ENCODE peak calls at places on chromosomes 3 and 15, in four cellular contexts. E is thyroid gland, A is heart left ventricle, U is HCT116. M is an unnamed sample.

GRCh38 chr15:29822100-29822684 is at the start of gene TJP1:
- DNase-seq in A (peak; percentile 86), E (peak; percentile 84), U (no peak), M (peak; percentile 84)

GRCh38 chr3:16305121-16305541 is 40.1 kb downstream of the OXNAD1 start:
- DNase-seq in U (no peak), E (no peak), A (no peak), M (no peak)

GRCh38 chr3:66428733-66429132 is 72.1 kb downstream of the LRIG1 start:
- DNase-seq in U (no peak), A (peak; percentile 82), E (peak; percentile 90), M (peak; percentile 56)

GRCh38 chr15:41160639-41161315 is 44.7 kb upstream of the INO80 start:
- DNase-seq in E (no peak), A (no peak), U (no peak), M (no peak)

GRCh38 chr15:57552678-57553334 is 38.9 kb upstream of the MYZAP start:
- DNase-seq in A (no peak), U (no peak), E (no peak), M (no peak)

GRCh38 chr3:104909721-104910120 is 457.0 kb upstream of the ALCAM start:
- DNase-seq in E (no peak), U (no peak), A (no peak), M (no peak)

GRCh38 chr3:181892848-181893247 is 181.1 kb downstream of the SOX2 start:
- DNase-seq in A (no peak), U (no peak), E (no peak), M (no peak)

GRCh38 chr3:53377794-53378193 is 30.5 kb upstream of the DCP1A start:
- DNase-seq in E (no peak), U (no peak), A (no peak), M (no peak)

GRCh38 chr3:32816439-32817194 is 1.2 kb upstream of the TRIM71 start:
- DNase-seq in A (no peak), U (no peak), E (peak; percentile 5), M (no peak)

GRCh38 chr3:151423091-151423490 is 37.8 kb downstream of the IGSF10 start:
- DNase-seq in A (no peak), U (no peak), E (no peak), M (no peak)

GRCh38 chr3:141227752-141228151 is 3.9 kb upstream of the PXYLP1 start:
- DNase-seq in U (no peak), A (no peak), E (no peak), M (no peak)

GRCh38 chr15:65042776-65043322 is 2.3 kb upstream of the SLC51B start:
- DNase-seq in A (no peak), E (no peak), U (no peak), M (no peak)

GRCh38 chr3:151625057-151625456 is 108.7 kb upstream of the AADACL2 start:
- DNase-seq in A (no peak), U (no peak), E (no peak), M (no peak)

GRCh38 chr15:85125056-85125661 is 143.5 kb downstream of the PDE8A start:
- DNase-seq in A (no peak), E (no peak), U (peak; percentile 18), M (no peak)

GRCh38 chr3:136277115-136277514 is 27.0 kb downstream of the PCCB start:
- DNase-seq in A (no peak), E (no peak), U (no peak), M (no peak)

GRCh38 chr3:72310028-72310987 is 525.4 kb upstream of the PROK2 start:
- DNase-seq in A (peak; percentile 52), U (no peak), E (peak; percentile 31), M (peak; percentile 26)

GRCh38 chr3:185786956-185787877 is 37.6 kb downstream of the IGF2BP2 start:
- DNase-seq in A (no peak), U (no peak), E (peak; percentile 38), M (no peak)

GRCh38 chr3:185792955-185793354 is 31.9 kb downstream of the IGF2BP2 start:
- DNase-seq in A (no peak), E (no peak), U (no peak), M (no peak)

GRCh38 chr3:185788292-185788691 is 36.5 kb downstream of the IGF2BP2 start:
- DNase-seq in E (peak; percentile 28), U (no peak), A (no peak), M (no peak)

GRCh38 chr3:185789134-185789533 is 35.7 kb downstream of the IGF2BP2 start:
- DNase-seq in A (no peak), E (no peak), U (no peak), M (no peak)

DNA sequence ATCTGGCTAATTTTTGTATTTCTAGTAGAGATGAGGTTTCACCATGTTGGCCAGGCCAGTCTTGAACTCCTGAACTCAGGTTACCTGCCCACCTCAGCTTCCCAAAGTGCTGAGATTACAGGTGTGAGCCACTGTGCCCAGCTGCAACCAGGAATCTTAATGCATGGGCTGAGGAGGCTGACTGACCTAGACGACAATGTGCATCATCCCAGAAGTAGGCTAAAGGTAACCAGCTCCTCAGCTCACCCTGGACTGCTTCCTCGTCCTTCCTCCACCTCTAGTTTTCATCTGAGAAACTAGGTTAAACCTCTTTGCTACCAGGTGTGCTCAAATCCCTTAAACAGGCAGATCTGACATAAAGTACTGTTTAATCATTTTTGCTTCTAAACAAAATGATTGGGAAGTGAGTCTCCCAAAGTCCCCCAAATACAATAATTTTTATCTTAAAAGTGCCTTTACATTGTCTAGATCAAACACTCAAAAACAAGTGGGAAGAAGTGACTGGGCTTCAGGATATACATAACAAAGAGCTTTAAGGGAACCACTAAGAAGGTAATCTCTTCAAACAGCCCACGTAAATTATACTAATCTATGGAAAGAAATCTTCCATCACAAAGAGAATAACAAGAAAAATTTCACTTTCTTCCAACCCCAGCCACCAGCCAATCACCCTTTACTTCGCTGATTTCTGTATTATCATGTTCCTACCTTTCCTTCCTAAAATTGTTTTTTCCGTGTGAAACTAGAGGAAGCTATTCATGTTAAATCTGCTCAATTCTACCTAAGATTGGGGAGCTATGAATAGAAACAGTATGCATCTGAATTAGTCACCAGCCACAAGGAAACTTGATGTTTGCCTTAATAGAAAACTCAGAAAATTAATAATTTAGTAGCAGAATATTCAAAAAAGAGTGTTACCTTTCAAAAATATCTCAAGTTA is 34.7 kb downstream of the IGF2BP2 start:
- DNase-seq in U (no peak), A (no peak), E (no peak), M (no peak)
- H3K4me1 ChIP-seq in U (peaks cover 84% of the 10 kb centered on the region), A (no peaks in the 10 kb centered on the region), E (no peaks in the 10 kb centered on the region), M (peaks cover 8% of the 10 kb centered on the region)

GRCh38 chr3:134363381-134363755 is 10.9 kb downstream of the AMOTL2 start:
- DNase-seq in E (no peak), A (no peak), U (no peak), M (no peak)
- TF ChIP-seq CTCF in E (no peak), A (no peak), U (no peak), M (no peak)

GRCh38 chr3:177102526-177102925 is 94.8 kb downstream of the TBL1XR1 start:
- DNase-seq in U (no peak), A (no peak), E (no peak), M (no peak)
- H3K4me1 ChIP-seq in U (no peaks in the 10 kb centered on the region), A (peaks cover 44% of the 10 kb centered on the region), E (peaks cover 61% of the 10 kb centered on the region), M (no peaks in the 10 kb centered on the region)

GRCh38 chr3:44114142-44114541 is 127.5 kb upstream of the TOPAZ1 start:
- DNase-seq in E (no peak), U (peak; percentile 42), A (no peak), M (peak; percentile 36)
- TF ChIP-seq CTCF in E (peak; percentile 20), U (peak; percentile 61), A (peak; percentile 47), M (peak; percentile 34)

DNA sequence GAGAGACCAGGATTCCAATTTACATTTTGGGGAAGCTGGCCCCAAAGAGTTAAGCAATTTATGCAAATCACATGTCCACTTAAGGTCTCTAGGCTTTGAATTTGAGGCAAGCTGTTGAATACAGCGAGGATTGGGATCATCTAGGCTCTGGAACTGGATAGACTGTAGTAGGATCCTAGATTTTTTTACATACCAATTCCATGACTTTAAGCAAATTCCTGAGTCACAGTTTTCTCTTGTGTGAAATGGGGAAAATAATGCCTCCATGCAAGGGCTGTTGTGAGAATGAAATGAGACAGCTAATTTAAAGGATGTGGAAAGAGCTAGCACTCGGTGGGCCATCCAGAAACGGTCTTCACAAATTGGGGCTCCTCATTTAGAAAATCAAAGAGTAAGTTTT is 103.4 kb downstream of the MINAR1 start:
- DNase-seq in A (no peak), U (no peak), E (no peak), M (no peak)
- H3K4me1 ChIP-seq in A (no peaks in the 10 kb centered on the region), U (no peaks in the 10 kb centered on the region), E (no peaks in the 10 kb centered on the region), M (no peaks in the 10 kb centered on the region)

GRCh38 chr3:101676219-101676764 is 640 bp downstream of the ZBTB11 start:
- DNase-seq in A (peak; percentile 96), E (peak; percentile 97), U (peak; percentile 88), M (peak; percentile 94)
- TF ChIP-seq CTCF in A (peak; percentile 36), E (peak; percentile 4), U (no peak), M (no peak)